ENCODE peak calls at places on chromosome 19, in six cellular contexts. B is CD4-positive, alpha-beta T cell; N is nephron progenitor cell; G is choroid plexus epithelial cell; J is AG04450; V is WERI-Rb-1. R is an unnamed sample.

GRCh38 chr19:19591133-19591825 is 27.2 kb downstream of the PBX4 start:
- DNase-seq in B (peak), N (no peak), G (peak), J (peak), V (no peak), R (peak)

GRCh38 chr19:3575260-3575741 is 2.6 kb downstream of the HMG20B start:
- DNase-seq in B (peak), N (peak), G (peak), J (no peak), V (peak), R (no peak)

GRCh38 chr19:45443462-45444317 is 20.0 kb upstream of the ERCC1 start:
- DNase-seq in B (peak), N (peak), G (peak), J (no peak), V (peak), R (peak)

GRCh38 chr19:22784051-22784450 is at the start of gene ZNF99:
- DNase-seq in B (no peak), N (no peak), G (no peak), J (no peak), V (peak), R (no peak)

GRCh38 chr19:7904074-7905020 is 670 bp downstream of the MAP2K7 start:
- DNase-seq in B (peak), N (peak), G (no peak), J (no peak), V (no peak), R (peak)

GRCh38 chr19:19420570-19421301 is 15.3 kb downstream of the GATAD2A start:
- DNase-seq in B (no peak), N (no peak), G (no peak), J (no peak), V (no peak), R (no peak)

GRCh38 chr19:41816761-41817160 is 20.4 kb downstream of the CEACAM3 start:
- DNase-seq in B (no peak), N (no peak), G (no peak), J (no peak), V (no peak), R (no peak)

GRCh38 chr19:752652-753517 is 2.0 kb downstream of the MISP start:
- DNase-seq in B (no peak), N (peak), G (peak), J (peak), V (no peak), R (no peak)

GRCh38 chr19:5030136-5030820 is 61.4 kb downstream of the KDM4B start:
- DNase-seq in B (no peak), N (no peak), G (no peak), J (no peak), V (no peak), R (no peak)

GRCh38 chr19:5028229-5028886 is 59.4 kb downstream of the KDM4B start:
- DNase-seq in B (no peak), N (no peak), G (no peak), J (no peak), V (no peak), R (no peak)

GRCh38 chr19:5025027-5025426 is 56.1 kb downstream of the KDM4B start:
- DNase-seq in B (no peak), N (no peak), G (no peak), J (no peak), V (peak), R (no peak)

GRCh38 chr19:5024282-5024681 is 55.4 kb downstream of the KDM4B start:
- DNase-seq in B (no peak), N (no peak), G (no peak), J (no peak), V (peak), R (no peak)

DNA sequence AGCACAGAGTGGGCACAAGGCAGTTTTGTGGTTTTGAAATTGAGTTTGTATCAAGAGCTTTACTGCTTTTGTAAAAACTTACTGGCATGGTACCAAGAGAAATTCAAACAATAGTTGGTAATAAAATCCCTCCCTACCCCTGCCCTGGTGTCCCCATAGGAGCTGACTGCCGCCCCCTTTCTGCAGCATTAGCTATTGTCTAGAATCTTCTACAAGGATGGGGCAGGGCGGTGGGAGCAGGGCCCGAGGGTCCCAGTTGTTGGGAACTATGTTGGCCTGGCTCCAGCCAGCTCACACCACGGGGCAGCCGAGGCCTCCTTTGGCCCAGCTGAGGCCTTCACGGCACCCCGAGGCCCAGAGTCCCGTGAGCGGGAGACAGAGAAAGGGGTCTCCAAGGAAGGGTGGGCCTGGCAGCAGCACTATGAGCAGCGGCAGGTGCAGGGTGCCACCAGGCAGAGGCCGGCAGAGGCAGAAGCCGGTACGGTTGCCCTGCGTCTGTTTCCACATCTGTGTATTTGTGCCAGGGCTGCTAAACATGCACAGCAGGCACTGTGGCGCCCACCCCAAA is 57.9 kb downstream of the KDM4B start:
- DNase-seq in B (no peak), N (no peak), G (no peak), J (no peak), V (no peak), R (no peak)
- TF ChIP-seq CTCF in B (no peak), N (no peak), G (peak), J (peak), V (no peak), R (no peak)

DNA sequence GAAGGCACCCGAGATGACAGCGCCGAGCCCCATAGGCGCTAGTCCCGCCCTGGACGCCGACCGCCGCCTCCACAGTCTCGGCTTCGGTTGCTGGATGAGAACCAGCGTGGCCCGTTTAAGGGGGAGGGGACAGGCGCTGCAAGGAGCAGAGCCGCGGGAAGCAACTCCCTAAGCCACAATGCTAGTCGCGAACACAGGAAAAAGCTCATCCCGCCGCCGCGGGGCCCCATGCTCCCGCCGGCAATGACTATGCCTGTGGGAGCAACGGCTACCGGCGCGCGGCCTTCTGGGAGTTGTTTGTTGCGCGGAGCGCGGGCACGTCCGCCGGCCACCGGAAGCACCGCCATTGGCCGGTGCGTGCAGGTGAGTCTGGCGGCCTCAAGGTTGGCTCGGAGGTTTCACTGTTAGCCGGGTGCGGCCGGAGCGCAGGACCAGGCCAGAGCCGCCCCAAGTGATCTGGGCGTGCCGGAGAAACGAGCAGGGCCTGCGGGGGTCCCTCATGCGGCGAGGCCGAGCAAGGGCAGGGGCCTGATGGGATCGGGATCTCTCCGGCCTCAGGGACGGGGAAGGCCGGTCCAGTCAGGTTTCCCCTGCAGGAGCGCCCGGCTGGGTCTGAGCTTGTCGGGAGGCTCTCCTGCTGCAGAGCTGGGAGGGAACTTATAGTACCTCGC is at the start of gene ZNF544:
- DNase-seq in B (no peak), N (peak), G (peak), J (peak), V (peak), R (peak)
- TF ChIP-seq CTCF in B (no peak), N (peak), G (peak), J (peak), V (no peak), R (no peak)

DNA sequence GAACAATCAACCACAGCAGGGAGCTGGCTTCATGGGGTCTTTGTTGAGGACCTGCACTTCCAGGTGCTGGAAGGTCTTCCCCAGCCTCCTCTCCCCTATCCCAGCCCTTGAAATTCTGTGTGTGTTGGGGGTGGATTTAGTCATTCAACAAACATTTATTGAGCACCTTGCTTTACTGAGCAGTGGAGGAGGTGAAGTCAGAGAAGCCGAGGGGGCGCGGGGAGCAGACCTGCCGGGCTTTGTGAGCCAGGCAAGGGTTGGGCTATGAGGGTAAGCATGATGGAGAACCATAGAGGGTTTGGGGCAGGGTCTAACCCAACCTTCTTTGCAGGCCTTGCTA is 3.5 kb upstream of the C19orf85 start:
- DNase-seq in B (no peak), N (no peak), G (no peak), J (no peak), V (no peak), R (no peak)
- TF ChIP-seq CTCF in B (peak), N (no peak), G (no peak), J (no peak), V (no peak), R (no peak)

GRCh38 chr19:38838208-38838985 is 6.8 kb upstream of the ECH1 start:
- DNase-seq in B (no peak), N (no peak), G (peak), J (no peak), V (no peak), R (no peak)

GRCh38 chr19:38840583-38840968 is 9.0 kb upstream of the ECH1 start:
- DNase-seq in B (no peak), N (no peak), G (no peak), J (no peak), V (no peak), R (no peak)

GRCh38 chr19:38837656-38838121 is 6.1 kb upstream of the ECH1 start:
- DNase-seq in B (no peak), N (no peak), G (no peak), J (no peak), V (no peak), R (no peak)

GRCh38 chr19:38839816-38840582 is 8.4 kb upstream of the ECH1 start:
- DNase-seq in B (no peak), N (no peak), G (no peak), J (no peak), V (no peak), R (no peak)

GRCh38 chr19:38838986-38839761 is 7.6 kb upstream of the ECH1 start:
- DNase-seq in B (no peak), N (no peak), G (no peak), J (no peak), V (no peak), R (no peak)
- TF ChIP-seq CTCF in B (no peak), N (no peak), G (no peak), J (no peak), V (no peak), R (no peak)

GRCh38 chr19:51108066-51108804 is at the start of gene CTU1:
- DNase-seq in B (peak), N (peak), G (peak), J (peak), V (peak), R (peak)
- TF ChIP-seq CTCF in B (no peak), N (no peak), G (no peak), J (no peak), V (no peak), R (no peak)

GRCh38 chr19:40747536-40747935 is 2.7 kb downstream of the ACTMAP start:
- DNase-seq in B (no peak), N (no peak), G (no peak), J (no peak), V (no peak), R (no peak)

GRCh38 chr19:40742477-40742876 is 7.8 kb downstream of the ACTMAP start:
- DNase-seq in B (no peak), N (no peak), G (no peak), J (no peak), V (no peak), R (no peak)

GRCh38 chr19:40745402-40745780 is 4.9 kb downstream of the ACTMAP start:
- DNase-seq in B (no peak), N (no peak), G (peak), J (peak), V (no peak), R (no peak)

GRCh38 chr19:40743926-40744325 is 6.4 kb downstream of the ACTMAP start:
- DNase-seq in B (no peak), N (no peak), G (no peak), J (no peak), V (no peak), R (no peak)

DNA sequence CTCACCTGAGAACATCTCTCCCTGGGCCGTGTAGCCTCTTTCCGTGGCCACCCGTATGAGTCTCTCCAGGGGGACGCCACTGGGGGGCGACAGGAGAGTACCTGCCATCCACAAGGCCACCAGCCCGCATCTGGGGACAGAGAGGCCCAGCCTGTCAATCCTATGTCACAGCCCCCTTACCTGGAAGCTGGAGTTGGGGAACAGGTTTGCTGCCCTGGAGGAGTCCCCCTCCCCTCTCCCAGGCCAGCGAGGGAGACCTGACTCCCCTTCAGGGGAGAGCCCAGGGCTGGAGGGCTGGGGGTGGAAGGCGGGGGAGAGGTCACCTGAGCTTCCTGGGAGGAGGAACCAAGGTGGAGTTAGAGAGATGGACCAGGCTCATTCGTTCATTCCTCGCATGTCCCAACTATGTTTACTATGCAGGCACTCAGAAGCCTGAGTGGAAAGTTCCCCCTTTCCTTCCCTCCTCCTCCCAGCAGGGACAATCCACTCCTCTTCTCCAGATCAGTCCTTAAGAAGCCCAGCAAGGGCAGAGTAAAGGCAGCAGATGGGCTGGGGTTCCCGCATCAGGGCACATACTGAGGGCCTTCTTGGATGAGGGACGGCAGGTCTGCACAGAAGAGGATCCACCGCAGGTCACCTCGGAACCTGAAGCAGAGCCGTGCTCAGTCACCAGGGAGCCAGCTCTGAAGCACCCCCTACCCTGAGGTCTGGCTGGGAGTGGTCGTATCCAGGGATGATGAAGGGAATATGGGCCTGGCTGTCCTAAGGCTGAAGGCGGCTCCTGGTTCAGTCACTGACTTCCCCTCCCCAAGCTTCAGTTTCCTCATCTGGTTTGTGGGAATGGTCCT is 5.5 kb downstream of the ACTMAP start:
- DNase-seq in B (no peak), N (no peak), G (peak), J (no peak), V (peak), R (peak)
- TF ChIP-seq CTCF in B (no peak), N (no peak), G (peak), J (no peak), V (peak), R (peak)